ENCODE peak calls at places on chromosomes 6 and 20, in seven cellular contexts. One of them, this sample, is unnamed.

GRCh38 chr6:4348462-4349112 is 213.2 kb upstream of the ECI2 start:
- DNase-seq in iris pigment epithelial cell: peak
- DNase-seq in NCI-H1417 treated with DMSO at 0.1 percent for 48 hours: no peak
- DNase-seq in NCI-H524: no peak
- DNase-seq in ACHN: no peak
- DNase-seq in kidney tubule cell: no peak
- DNase-seq in frontal cortex: no peak
- DNase-seq in this sample: no peak

GRCh38 chr20:23164176-23164601 is 78.1 kb upstream of the CD93 start:
- DNase-seq in iris pigment epithelial cell: no peak
- DNase-seq in NCI-H524: no peak
- DNase-seq in ACHN: no peak
- DNase-seq in kidney tubule cell: no peak
- DNase-seq in NCI-H1417 treated with DMSO at 0.1 percent for 48 hours: no peak
- DNase-seq in frontal cortex: no peak
- DNase-seq in this sample: no peak

GRCh38 chr6:122028933-122029332 is 370.5 kb upstream of the HSF2 start:
- DNase-seq in iris pigment epithelial cell: no peak
- DNase-seq in ACHN: no peak
- DNase-seq in NCI-H524: no peak
- DNase-seq in kidney tubule cell: no peak
- DNase-seq in NCI-H1417 treated with DMSO at 0.1 percent for 48 hours: no peak
- DNase-seq in frontal cortex: no peak
- DNase-seq in this sample: no peak

GRCh38 chr6:108673602-108674001 is 112.9 kb downstream of the FOXO3 start:
- DNase-seq in iris pigment epithelial cell: no peak
- DNase-seq in frontal cortex: no peak
- DNase-seq in NCI-H524: no peak
- DNase-seq in kidney tubule cell: peak
- DNase-seq in ACHN: no peak
- DNase-seq in NCI-H1417 treated with DMSO at 0.1 percent for 48 hours: no peak
- DNase-seq in this sample: no peak

GRCh38 chr6:31110825-31111582 is 1.4 kb downstream of the C6orf15 start:
- DNase-seq in kidney tubule cell: no peak
- DNase-seq in ACHN: no peak
- DNase-seq in frontal cortex: no peak
- DNase-seq in NCI-H1417 treated with DMSO at 0.1 percent for 48 hours: no peak
- DNase-seq in iris pigment epithelial cell: no peak
- DNase-seq in NCI-H524: peak
- DNase-seq in this sample: no peak

GRCh38 chr6:9408718-9409117 is 973.4 kb upstream of the SLC35B3 start:
- DNase-seq in NCI-H524: no peak
- DNase-seq in ACHN: no peak
- DNase-seq in kidney tubule cell: no peak
- DNase-seq in NCI-H1417 treated with DMSO at 0.1 percent for 48 hours: no peak
- DNase-seq in frontal cortex: no peak
- DNase-seq in iris pigment epithelial cell: no peak
- DNase-seq in this sample: no peak

GRCh38 chr6:14406616-14407343 is 289.2 kb downstream of the CD83 start:
- DNase-seq in frontal cortex: no peak
- DNase-seq in kidney tubule cell: no peak
- DNase-seq in NCI-H524: peak
- DNase-seq in iris pigment epithelial cell: no peak
- DNase-seq in ACHN: no peak
- DNase-seq in NCI-H1417 treated with DMSO at 0.1 percent for 48 hours: no peak
- DNase-seq in this sample: no peak

GRCh38 chr6:157242791-157243190 is 80.5 kb downstream of the TMEM242 start:
- DNase-seq in NCI-H1417 treated with DMSO at 0.1 percent for 48 hours: no peak
- DNase-seq in ACHN: no peak
- DNase-seq in iris pigment epithelial cell: no peak
- DNase-seq in frontal cortex: no peak
- DNase-seq in kidney tubule cell: no peak
- DNase-seq in NCI-H524: no peak
- DNase-seq in this sample: no peak

GRCh38 chr6:24033284-24033683 is 92.7 kb upstream of the NRSN1 start:
- DNase-seq in iris pigment epithelial cell: no peak
- DNase-seq in kidney tubule cell: peak
- DNase-seq in NCI-H1417 treated with DMSO at 0.1 percent for 48 hours: no peak
- DNase-seq in ACHN: no peak
- DNase-seq in NCI-H524: peak
- DNase-seq in frontal cortex: no peak
- DNase-seq in this sample: no peak

GRCh38 chr20:36663026-36663425 is 17.0 kb upstream of the SLA2 start:
- DNase-seq in frontal cortex: no peak
- DNase-seq in ACHN: no peak
- DNase-seq in iris pigment epithelial cell: peak
- DNase-seq in NCI-H1417 treated with DMSO at 0.1 percent for 48 hours: no peak
- DNase-seq in kidney tubule cell: no peak
- DNase-seq in NCI-H524: no peak
- DNase-seq in this sample: no peak

GRCh38 chr20:63159826-63160640 is 55.9 kb downstream of the YTHDF1 start:
- DNase-seq in iris pigment epithelial cell: no peak
- DNase-seq in frontal cortex: no peak
- DNase-seq in NCI-H1417 treated with DMSO at 0.1 percent for 48 hours: no peak
- DNase-seq in kidney tubule cell: no peak
- DNase-seq in ACHN: no peak
- DNase-seq in NCI-H524: no peak
- DNase-seq in this sample: no peak

GRCh38 chr6:15247750-15248450 is 2.0 kb downstream of the JARID2 start:
- DNase-seq in ACHN: peak
- DNase-seq in kidney tubule cell: peak
- DNase-seq in iris pigment epithelial cell: peak
- DNase-seq in NCI-H524: peak
- DNase-seq in frontal cortex: peak
- DNase-seq in NCI-H1417 treated with DMSO at 0.1 percent for 48 hours: no peak
- DNase-seq in this sample: peak

GRCh38 chr20:53750827-53751393 is 157.3 kb upstream of the ZNF217 start:
- DNase-seq in kidney tubule cell: peak
- DNase-seq in iris pigment epithelial cell: peak
- DNase-seq in ACHN: no peak
- DNase-seq in NCI-H524: no peak
- DNase-seq in frontal cortex: no peak
- DNase-seq in NCI-H1417 treated with DMSO at 0.1 percent for 48 hours: no peak
- DNase-seq in this sample: peak

GRCh38 chr6:158801655-158802294 is 17.4 kb downstream of the EZR start:
- DNase-seq in iris pigment epithelial cell: no peak
- DNase-seq in NCI-H524: peak
- DNase-seq in kidney tubule cell: peak
- DNase-seq in ACHN: no peak
- DNase-seq in NCI-H1417 treated with DMSO at 0.1 percent for 48 hours: no peak
- DNase-seq in frontal cortex: no peak
- DNase-seq in this sample: no peak

GRCh38 chr6:31713991-31714684 is 1.0 kb upstream of the LY6G6D start:
- DNase-seq in iris pigment epithelial cell: no peak
- DNase-seq in ACHN: no peak
- DNase-seq in kidney tubule cell: no peak
- DNase-seq in NCI-H524: no peak
- DNase-seq in NCI-H1417 treated with DMSO at 0.1 percent for 48 hours: peak
- DNase-seq in frontal cortex: no peak
- DNase-seq in this sample: no peak

GRCh38 chr20:58078741-58079522 is 149.5 kb downstream of the ANKRD60 start:
- DNase-seq in frontal cortex: no peak
- DNase-seq in ACHN: no peak
- DNase-seq in NCI-H1417 treated with DMSO at 0.1 percent for 48 hours: no peak
- DNase-seq in NCI-H524: no peak
- DNase-seq in iris pigment epithelial cell: peak
- DNase-seq in kidney tubule cell: peak
- DNase-seq in this sample: no peak